ENCODE peak calls at places on chromosomes 11 and 22, in six cellular contexts. W, A, E, L, X and K are unnamed samples.
A peak's percentile ranks its signal among the peaks of the same experiment; 100 is the strongest.

GRCh38 chr11:60235318-60235717 is 7.6 kb downstream of the MS4A4E start:
- DNase-seq in W (no peak), A (no peak), E (no peak), L (no peak), X (no peak), K (no peak)

GRCh38 chr11:27838674-27839073 is 138.4 kb upstream of the BDNF start:
- DNase-seq in W (no peak), A (no peak), E (no peak), L (no peak), X (no peak), K (no peak)

GRCh38 chr11:44065851-44066731 is at the start of gene ACCS:
- DNase-seq in W (peak; percentile 88), A (peak; percentile 82), E (peak; percentile 88), L (no peak), X (peak; percentile 75), K (peak; percentile 88)

GRCh38 chr22:30217698-30218565 is 28.6 kb downstream of the LIF start:
- DNase-seq in W (no peak), A (no peak), E (no peak), L (no peak), X (no peak), K (no peak)

GRCh38 chr22:35306350-35306967 is 6.8 kb downstream of the TOM1 start:
- DNase-seq in W (no peak), A (no peak), E (no peak), L (no peak), X (no peak), K (no peak)

GRCh38 chr22:20852076-20852475 is 6.5 kb downstream of the PI4KA start:
- DNase-seq in W (no peak), A (no peak), E (no peak), L (no peak), X (no peak), K (no peak)

GRCh38 chr11:8389034-8389996 is 125.6 kb upstream of the LMO1 start:
- DNase-seq in W (no peak), A (no peak), E (no peak), L (no peak), X (no peak), K (no peak)

GRCh38 chr11:33716236-33716635 is 15.6 kb upstream of the C11orf91 start:
- DNase-seq in W (peak; percentile 38), A (no peak), E (no peak), L (no peak), X (no peak), K (no peak)

GRCh38 chr11:116603783-116604323 is 168.9 kb downstream of the BUD13 start:
- DNase-seq in W (no peak), A (no peak), E (no peak), L (no peak), X (no peak), K (no peak)

GRCh38 chr11:27471067-27471587 is 1.5 kb downstream of the LGR4 start:
- DNase-seq in W (no peak), A (no peak), E (no peak), L (no peak), X (no peak), K (no peak)

GRCh38 chr22:46793497-46793896 is 31.0 kb downstream of the TBC1D22A start:
- DNase-seq in W (no peak), A (no peak), E (no peak), L (no peak), X (no peak), K (no peak)

GRCh38 chr11:85086511-85087284 is 540.4 kb downstream of the DLG2 start:
- DNase-seq in W (no peak), A (no peak), E (no peak), L (no peak), X (no peak), K (no peak)

GRCh38 chr22:49966716-49967332 is 6.3 kb downstream of the PIM3 start:
- DNase-seq in W (no peak), A (no peak), E (peak; percentile 13), L (no peak), X (no peak), K (no peak)

GRCh38 chr11:109034341-109034696 is 369.4 kb downstream of the DDX10 start:
- DNase-seq in W (no peak), A (no peak), E (no peak), L (no peak), X (no peak), K (no peak)

GRCh38 chr11:85712953-85713352 is 27.0 kb upstream of the CCDC89 start:
- DNase-seq in W (no peak), A (no peak), E (no peak), L (no peak), X (no peak), K (no peak)

GRCh38 chr11:10592331-10592730 is 23.9 kb upstream of the LYVE1 start:
- DNase-seq in W (no peak), A (peak; percentile 84), E (no peak), L (no peak), X (no peak), K (no peak)

GRCh38 chr22:19291218-19291579 is 320 bp downstream of the CLTCL1 start:
- DNase-seq in W (no peak), A (no peak), E (peak; percentile 46), L (peak; percentile 89), X (peak; percentile 52), K (peak; percentile 41)

DNA sequence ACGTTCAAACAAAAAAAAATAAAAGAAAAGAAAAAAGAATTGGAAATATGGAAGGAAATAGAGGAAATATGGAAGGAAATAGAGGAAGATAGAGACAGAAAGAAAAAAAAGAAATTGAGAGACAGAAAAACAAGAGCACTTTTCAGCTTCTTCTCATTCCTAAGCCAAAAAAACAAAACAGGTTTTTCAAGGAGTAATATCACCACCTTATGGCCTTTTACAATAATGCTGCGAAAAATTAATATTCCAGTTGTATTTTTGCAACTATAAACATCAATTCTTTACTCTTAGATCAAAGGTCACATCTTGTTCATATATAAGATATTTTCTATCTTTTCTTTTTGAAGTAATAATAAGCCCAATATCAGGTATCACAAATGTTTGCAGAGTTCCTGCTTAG is 328.3 kb downstream of the FAT3 start:
- DNase-seq in W (no peak), A (no peak), E (no peak), L (no peak), X (no peak), K (no peak)
- TF ChIP-seq CTCF in W (no peak), A (no peak), E (no peak), L (peak; percentile 85), X (peak; percentile 56), K (peak; percentile 18)

GRCh38 chr11:40508307-40508706 is 951.1 kb downstream of the LRRC4C start:
- DNase-seq in W (no peak), A (no peak), E (no peak), L (no peak), X (no peak), K (no peak)

GRCh38 chr11:40517122-40517521 is 942.3 kb downstream of the LRRC4C start:
- DNase-seq in W (no peak), A (no peak), E (no peak), L (no peak), X (no peak), K (no peak)

GRCh38 chr11:40513281-40513680 is 946.2 kb downstream of the LRRC4C start:
- DNase-seq in W (no peak), A (no peak), E (no peak), L (no peak), X (no peak), K (no peak)

DNA sequence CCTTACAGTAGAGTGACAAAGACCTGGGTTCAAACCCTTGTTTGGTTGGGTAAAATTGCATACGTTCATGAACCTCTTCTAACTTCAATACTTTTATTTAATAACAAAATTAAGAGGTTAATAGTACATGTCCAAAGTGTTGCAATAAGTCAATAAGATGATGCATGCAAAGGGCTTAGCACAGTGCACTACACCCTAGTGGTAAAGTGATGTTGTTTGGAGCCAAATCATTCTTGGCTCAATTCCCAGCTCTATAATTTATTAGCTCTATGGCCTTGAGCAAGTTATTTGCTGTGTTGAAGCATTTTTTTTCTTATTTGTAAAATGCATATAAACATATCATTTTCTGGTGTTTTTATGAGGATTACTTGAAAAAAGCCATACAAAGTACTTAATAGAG is 945.3 kb downstream of the LRRC4C start:
- DNase-seq in W (no peak), A (peak; percentile 4), E (no peak), L (no peak), X (no peak), K (no peak)
- TF ChIP-seq CTCF in W (no peak), A (no peak), E (no peak), L (no peak), X (no peak), K (no peak)

GRCh38 chr11:841981-842369 is 354 bp downstream of the POLR2L start:
- DNase-seq in W (no peak), A (no peak), E (no peak), L (no peak), X (no peak), K (no peak)

GRCh38 chr11:839875-840617 is 2.3 kb downstream of the POLR2L start:
- DNase-seq in W (no peak), A (no peak), E (no peak), L (no peak), X (no peak), K (no peak)

GRCh38 chr11:843086-843704 is 543 bp downstream of the TSPAN4 start:
- DNase-seq in W (no peak), A (no peak), E (no peak), L (no peak), X (no peak), K (no peak)

GRCh38 chr11:843818-844692 is 1.4 kb downstream of the TSPAN4 start:
- DNase-seq in W (no peak), A (peak; percentile 86), E (peak; percentile 88), L (no peak), X (peak; percentile 95), K (no peak)

GRCh38 chr11:842370-843002 is at the start of the genes POLR2L and TSPAN4:
- DNase-seq in W (peak; percentile 95), A (peak; percentile 80), E (peak; percentile 91), L (no peak), X (peak; percentile 93), K (peak; percentile 99)
- TF ChIP-seq CTCF in W (no peak), A (no peak), E (no peak), L (no peak), X (no peak), K (no peak)

GRCh38 chr11:64951529-64951928 is 15.8 kb upstream of the GPHA2 start:
- DNase-seq in W (no peak), A (no peak), E (no peak), L (peak; percentile 22), X (no peak), K (no peak)

DNA sequence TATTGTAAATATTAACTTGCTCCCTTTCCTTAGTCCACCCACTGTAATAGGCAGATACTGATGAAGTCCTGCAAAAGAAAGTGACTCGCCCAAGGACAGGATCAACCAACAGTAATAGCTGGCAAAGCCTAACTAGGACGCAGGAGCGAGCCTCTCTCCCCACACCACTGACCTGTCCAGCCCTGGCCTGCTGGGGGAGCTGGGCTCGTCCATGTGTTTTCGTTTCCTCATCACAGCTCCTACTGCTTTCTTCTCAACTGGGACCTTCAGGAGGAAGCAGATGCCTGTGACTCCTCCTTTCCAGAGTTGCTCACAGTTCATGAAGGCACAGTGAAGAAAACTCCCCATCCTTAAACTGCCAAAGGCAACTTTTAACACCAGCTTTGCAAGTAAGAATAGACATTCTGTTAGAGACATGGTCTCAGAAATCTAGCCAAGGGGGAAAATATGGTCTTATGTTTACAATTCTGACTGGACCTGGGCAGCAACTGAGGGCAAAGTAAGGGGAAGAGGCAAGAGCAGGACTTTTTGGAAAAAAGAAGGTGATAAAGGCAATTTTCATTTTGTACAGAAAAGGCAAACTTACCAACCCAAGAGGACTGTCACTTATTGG is 11.6 kb upstream of the GPHA2 start:
- DNase-seq in W (no peak), A (no peak), E (no peak), L (peak; percentile 7), X (no peak), K (no peak)
- TF ChIP-seq CTCF in W (no peak), A (no peak), E (no peak), L (no peak), X (no peak), K (no peak)